ENCODE peak calls at places on chromosomes 4 and X, in eight cellular contexts. Q, J, N, I, S, R, G and L are unnamed samples. For H3K27me3, the result is how much of the 10 kb centered on the place peaks cover.

GRCh38 chrX:69503228-69503834 is 795 bp upstream of the NALF2 start:
- DNase-seq in Q (no peak), J (peak), N (no peak), I (peak), S (no peak), R (no peak), G (no peak), L (no peak)

GRCh38 chrX:153469811-153470410 is 465 bp downstream of the HAUS7 start:
- DNase-seq in Q (no peak), J (peak), N (no peak), I (no peak), S (peak), R (no peak), G (no peak), L (no peak)

GRCh38 chr4:99404595-99405287 is 30.4 kb downstream of the ADH7 start:
- DNase-seq in Q (peak), J (peak), N (peak), I (no peak), S (peak), R (no peak), G (no peak), L (peak)

GRCh38 chrX:93875621-93876282 is 201.7 kb downstream of the FAM133A start:
- DNase-seq in Q (no peak), J (no peak), N (no peak), I (no peak), S (no peak), R (no peak), G (no peak), L (no peak)

GRCh38 chr4:146243141-146243882 is 29.0 kb downstream of the REELD1 start:
- DNase-seq in Q (no peak), J (peak), N (peak), I (no peak), S (no peak), R (no peak), G (no peak), L (peak)

GRCh38 chr4:84264652-84265051 is 234.4 kb downstream of the NKX6-1 start:
- DNase-seq in Q (no peak), J (no peak), N (no peak), I (no peak), S (no peak), R (no peak), G (no peak), L (no peak)

GRCh38 chr4:13903061-13903460 is 275.5 kb upstream of the BOD1L1 start:
- DNase-seq in Q (no peak), J (no peak), N (no peak), I (no peak), S (no peak), R (no peak), G (no peak), L (no peak)

GRCh38 chr4:101973331-101973730 is 182.8 kb downstream of the BANK1 start:
- DNase-seq in Q (no peak), J (no peak), N (no peak), I (no peak), S (no peak), R (no peak), G (no peak), L (no peak)

GRCh38 chrX:118459494-118459893 is 36.1 kb upstream of the DOCK11 start:
- DNase-seq in Q (no peak), J (peak), N (peak), I (no peak), S (no peak), R (no peak), G (no peak), L (no peak)

GRCh38 chr4:141464366-141464765 is 172.0 kb upstream of the IL15 start:
- DNase-seq in Q (no peak), J (no peak), N (no peak), I (no peak), S (no peak), R (no peak), G (no peak), L (no peak)

GRCh38 chrX:11867610-11868345 is 109.7 kb downstream of the MSL3 start:
- DNase-seq in Q (peak), J (no peak), N (no peak), I (no peak), S (no peak), R (no peak), G (no peak), L (no peak)
- H3K27me3 ChIP-seq in Q (under half), J (under half), N (under half), I (under half), S (under half), R (under half), G (under half), L (under half)

DNA sequence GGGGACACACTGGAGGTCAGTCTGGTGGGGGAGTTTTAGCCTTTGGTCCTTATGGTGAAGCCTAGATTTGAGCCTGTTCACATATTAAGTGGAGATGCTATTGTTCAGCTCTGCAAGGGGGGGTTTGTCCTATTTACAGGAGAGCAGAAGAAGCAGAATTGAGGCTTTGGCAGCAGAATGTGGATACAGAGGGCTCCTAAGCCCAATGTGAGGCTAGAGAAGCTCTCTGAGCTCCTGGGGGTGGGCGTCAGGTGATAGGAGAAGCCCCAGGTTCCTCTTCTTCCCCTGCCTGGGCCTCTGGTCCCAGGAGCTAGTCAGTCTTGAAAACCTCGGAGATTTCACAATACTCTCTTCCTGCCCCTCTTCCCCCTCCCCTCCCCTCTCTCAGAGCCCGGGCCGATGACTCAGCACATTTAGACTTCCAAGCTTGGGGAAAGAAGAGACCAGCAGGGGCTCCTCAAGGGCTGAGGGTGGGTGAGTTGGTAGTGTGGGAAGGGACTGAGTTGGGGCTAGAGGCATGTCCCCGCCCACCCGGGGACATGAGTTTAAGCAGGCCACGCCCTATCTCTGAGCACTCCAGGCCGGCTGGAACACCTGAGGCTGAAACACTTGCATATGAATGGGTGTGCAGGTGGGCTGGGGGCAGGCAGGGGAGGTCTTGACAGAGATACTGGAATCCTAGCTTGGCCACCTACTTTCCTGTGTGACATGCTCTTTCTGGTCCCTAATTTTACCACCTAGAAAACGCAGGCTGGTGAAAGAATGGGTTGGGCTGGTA is 3.4 kb downstream of the TFE3 start:
- DNase-seq in Q (peak), J (peak), N (peak), I (peak), S (peak), R (no peak), G (peak), L (no peak)
- TF ChIP-seq CTCF in Q (peak), J (peak), N (no peak), I (no peak), S (no peak), R (no peak), G (no peak), L (no peak)

GRCh38 chr4:8847764-8848163 is 23.9 kb downstream of the HMX1 start:
- DNase-seq in Q (no peak), J (no peak), N (no peak), I (no peak), S (no peak), R (no peak), G (no peak), L (no peak)
- H3K27me3 ChIP-seq in Q (under half), J (under half), N (under half), I (half or more), S (under half), R (half or more), G (under half), L (under half)

GRCh38 chr4:19227701-19228100 is 1024.0 kb upstream of the SLIT2 start:
- DNase-seq in Q (no peak), J (no peak), N (peak), I (no peak), S (no peak), R (no peak), G (no peak), L (no peak)

DNA sequence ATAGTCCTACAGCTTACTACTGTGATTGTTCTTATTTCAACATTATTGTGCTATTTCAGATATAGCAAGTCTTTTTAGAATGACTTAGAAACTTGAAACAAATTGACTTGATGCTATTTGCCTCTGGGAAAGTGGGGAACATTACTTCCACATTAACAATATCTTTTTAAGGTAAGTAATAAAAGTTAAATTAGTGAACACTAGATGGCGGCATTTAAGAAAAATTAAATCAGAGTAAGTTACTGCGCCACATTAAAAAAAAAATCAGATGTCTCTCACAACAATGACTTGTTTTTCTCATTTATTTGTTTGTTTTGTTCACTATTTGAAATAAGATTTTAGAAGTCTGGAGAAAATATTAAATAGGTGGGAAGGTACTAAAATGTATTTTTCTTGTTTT is 1026.9 kb upstream of the SLIT2 start:
- DNase-seq in Q (no peak), J (peak), N (peak), I (no peak), S (no peak), R (no peak), G (no peak), L (no peak)
- TF ChIP-seq CTCF in Q (peak), J (peak), N (no peak), I (peak), S (peak), R (peak), G (peak), L (no peak)

DNA sequence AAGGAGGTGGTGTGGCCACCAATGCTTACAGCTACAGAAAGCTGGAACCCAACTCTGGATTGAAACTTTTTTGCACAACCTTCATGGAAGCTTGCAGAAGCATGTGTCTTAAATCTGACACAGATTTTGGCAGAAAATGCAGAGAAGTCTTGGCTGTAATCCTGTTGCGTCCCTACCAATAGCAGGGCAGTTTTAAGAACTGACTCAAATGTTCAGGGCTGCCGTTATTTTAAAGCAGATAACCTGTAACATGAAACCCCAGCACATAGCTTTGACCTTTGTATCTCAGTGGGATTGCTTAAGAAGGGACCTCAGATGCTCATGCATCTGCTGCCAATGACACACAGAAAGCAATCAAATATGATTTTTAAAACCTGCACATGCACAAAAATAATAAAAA is at the start of gene VEGFD:
- DNase-seq in Q (no peak), J (peak), N (peak), I (no peak), S (no peak), R (no peak), G (no peak), L (no peak)
- H3K27me3 ChIP-seq in Q (under half), J (under half), N (under half), I (under half), S (under half), R (under half), G (under half), L (under half)

GRCh38 chr4:184268574-184269160 is 51.0 kb upstream of the ENPP6 start:
- DNase-seq in Q (no peak), J (peak), N (no peak), I (no peak), S (no peak), R (no peak), G (no peak), L (no peak)
- TF ChIP-seq CTCF in Q (no peak), J (no peak), N (no peak), I (no peak), S (no peak), R (no peak), G (no peak), L (peak)

GRCh38 chrX:25010784-25011588 is 4.8 kb downstream of the ARX start:
- DNase-seq in Q (no peak), J (no peak), N (no peak), I (no peak), S (no peak), R (no peak), G (no peak), L (no peak)
- H3K27me3 ChIP-seq in Q (half or more), J (half or more), N (half or more), I (half or more), S (half or more), R (half or more), G (half or more), L (under half)

DNA sequence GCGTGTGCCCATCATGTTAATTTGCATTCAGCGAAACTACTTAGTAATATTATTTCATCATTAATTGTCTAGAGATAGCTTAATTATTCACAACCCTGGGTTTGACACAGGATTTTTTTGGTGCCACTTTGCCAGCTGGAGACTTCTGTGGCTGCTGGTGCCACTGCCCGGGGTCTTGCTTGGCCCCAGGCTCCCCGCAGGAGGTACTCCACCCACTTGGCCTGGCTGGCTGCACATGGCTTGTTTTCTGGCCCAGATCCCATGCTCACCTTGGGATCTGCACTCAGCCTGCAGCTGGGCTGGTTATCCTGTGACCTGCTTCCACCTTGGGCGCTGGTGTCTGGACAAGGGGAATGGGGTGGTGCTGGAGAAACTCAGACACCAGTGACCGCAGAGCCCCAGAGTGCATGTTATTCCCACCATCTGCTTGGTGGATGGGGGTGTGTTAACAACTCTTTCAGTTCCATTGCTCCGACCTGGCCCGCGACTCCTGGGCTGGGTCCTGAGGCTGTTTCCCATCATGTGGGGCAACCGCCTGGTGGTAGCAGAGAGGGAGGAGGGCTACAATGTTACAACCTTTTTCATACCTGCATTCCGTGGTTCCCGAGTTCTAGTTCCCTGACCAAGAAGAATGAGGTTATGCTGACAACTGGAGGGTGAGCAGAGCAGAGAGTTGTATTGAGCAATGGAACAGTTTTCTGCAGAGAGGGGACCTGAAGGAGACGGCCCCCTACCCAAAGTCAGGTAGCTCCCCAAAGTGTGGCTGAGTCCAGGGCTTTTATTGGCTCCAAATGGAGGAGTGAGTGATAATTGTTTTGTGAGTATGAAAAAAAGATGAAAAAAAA is 1950.0 kb upstream of the IGFBP7 start:
- DNase-seq in Q (no peak), J (no peak), N (no peak), I (no peak), S (no peak), R (no peak), G (no peak), L (no peak)
- TF ChIP-seq CTCF in Q (no peak), J (no peak), N (no peak), I (no peak), S (no peak), R (no peak), G (no peak), L (no peak)

GRCh38 chrX:39381446-39381845 is 580.2 kb downstream of the MID1IP1 start:
- DNase-seq in Q (no peak), J (peak), N (no peak), I (no peak), S (no peak), R (no peak), G (no peak), L (no peak)
- H3K27me3 ChIP-seq in Q (under half), J (under half), N (under half), I (under half), S (under half), R (half or more), G (under half), L (under half)